ENCODE peak calls at places on chromosomes 4 and X, in ten cellular contexts. One of them, this sample, is unnamed.
A peak's percentile ranks its signal among the peaks of the same experiment; 100 is the strongest.

GRCh38 chrX:47146121-47146935 is 1.3 kb downstream of the RBM10 start:
- DNase-seq in choroid plexus epithelial cell: no peak
- DNase-seq in H9: no peak
- DNase-seq in GM23338: no peak
- DNase-seq in AG04450: no peak
- DNase-seq in neural progenitor cell: no peak
- DNase-seq in ovary: no peak
- DNase-seq in psoas muscle: no peak
- DNase-seq in mesothelial cell of epicardium: no peak
- DNase-seq in activated B cell treated with CpG ODN at 0.5 μM for 24 hours: no peak
- DNase-seq in this sample: no peak

GRCh38 chr4:15132739-15133138 is 130.5 kb downstream of the CPEB2 start:
- DNase-seq in GM23338: no peak
- DNase-seq in activated B cell treated with CpG ODN at 0.5 μM for 24 hours: no peak
- DNase-seq in ovary: no peak
- DNase-seq in H9: no peak
- DNase-seq in AG04450: no peak
- DNase-seq in choroid plexus epithelial cell: peak; percentile 33
- DNase-seq in mesothelial cell of epicardium: no peak
- DNase-seq in neural progenitor cell: peak; percentile 21
- DNase-seq in psoas muscle: no peak
- DNase-seq in this sample: no peak

GRCh38 chrX:39972340-39972739 is 125.4 kb downstream of the BCOR start:
- DNase-seq in H9: no peak
- DNase-seq in GM23338: no peak
- DNase-seq in ovary: no peak
- DNase-seq in AG04450: no peak
- DNase-seq in mesothelial cell of epicardium: no peak
- DNase-seq in activated B cell treated with CpG ODN at 0.5 μM for 24 hours: no peak
- DNase-seq in neural progenitor cell: no peak
- DNase-seq in psoas muscle: no peak
- DNase-seq in choroid plexus epithelial cell: peak; percentile 15
- DNase-seq in this sample: no peak

GRCh38 chr4:164134388-164134787 is 619.5 kb upstream of the SMIM31 start:
- DNase-seq in psoas muscle: no peak
- DNase-seq in choroid plexus epithelial cell: no peak
- DNase-seq in neural progenitor cell: no peak
- DNase-seq in AG04450: no peak
- DNase-seq in GM23338: no peak
- DNase-seq in ovary: no peak
- DNase-seq in activated B cell treated with CpG ODN at 0.5 μM for 24 hours: no peak
- DNase-seq in H9: no peak
- DNase-seq in mesothelial cell of epicardium: no peak
- DNase-seq in this sample: no peak

GRCh38 chr4:67035501-67035900 is 509.8 kb downstream of the CENPC start:
- DNase-seq in ovary: no peak
- DNase-seq in choroid plexus epithelial cell: peak; percentile 85
- DNase-seq in activated B cell treated with CpG ODN at 0.5 μM for 24 hours: no peak
- DNase-seq in neural progenitor cell: no peak
- DNase-seq in psoas muscle: no peak
- DNase-seq in AG04450: no peak
- DNase-seq in mesothelial cell of epicardium: no peak
- DNase-seq in GM23338: no peak
- DNase-seq in H9: no peak
- DNase-seq in this sample: no peak

GRCh38 chrX:109890910-109891502 is 111.9 kb upstream of the TMEM164 start:
- DNase-seq in ovary: peak; percentile 53
- DNase-seq in mesothelial cell of epicardium: peak; percentile 67
- DNase-seq in choroid plexus epithelial cell: peak; percentile 75
- DNase-seq in AG04450: no peak
- DNase-seq in neural progenitor cell: peak; percentile 78
- DNase-seq in GM23338: peak; percentile 80
- DNase-seq in psoas muscle: peak; percentile 57
- DNase-seq in H9: peak; percentile 76
- DNase-seq in activated B cell treated with CpG ODN at 0.5 μM for 24 hours: no peak
- DNase-seq in this sample: no peak

GRCh38 chrX:53483838-53484420 is 49.8 kb upstream of the HSD17B10 start:
- DNase-seq in ovary: no peak
- DNase-seq in mesothelial cell of epicardium: no peak
- DNase-seq in choroid plexus epithelial cell: no peak
- DNase-seq in neural progenitor cell: no peak
- DNase-seq in AG04450: peak; percentile 10
- DNase-seq in psoas muscle: no peak
- DNase-seq in activated B cell treated with CpG ODN at 0.5 μM for 24 hours: no peak
- DNase-seq in H9: no peak
- DNase-seq in GM23338: no peak
- DNase-seq in this sample: no peak

GRCh38 chr4:60934896-60935295 is 265.2 kb upstream of the ADGRL3 start:
- DNase-seq in AG04450: no peak
- DNase-seq in H9: no peak
- DNase-seq in ovary: no peak
- DNase-seq in GM23338: peak; percentile 32
- DNase-seq in mesothelial cell of epicardium: no peak
- DNase-seq in choroid plexus epithelial cell: no peak
- DNase-seq in psoas muscle: no peak
- DNase-seq in activated B cell treated with CpG ODN at 0.5 μM for 24 hours: no peak
- DNase-seq in neural progenitor cell: no peak
- DNase-seq in this sample: no peak

GRCh38 chr4:147678796-147679549 is 5.0 kb downstream of the PRMT9 start:
- DNase-seq in AG04450: no peak
- DNase-seq in psoas muscle: no peak
- DNase-seq in ovary: no peak
- DNase-seq in H9: peak; percentile 83
- DNase-seq in choroid plexus epithelial cell: peak; percentile 21
- DNase-seq in activated B cell treated with CpG ODN at 0.5 μM for 24 hours: no peak
- DNase-seq in neural progenitor cell: no peak
- DNase-seq in GM23338: peak; percentile 86
- DNase-seq in mesothelial cell of epicardium: no peak
- DNase-seq in this sample: no peak

GRCh38 chr4:120733054-120733453 is 189.5 kb downstream of the PRDM5 start:
- DNase-seq in psoas muscle: no peak
- DNase-seq in AG04450: no peak
- DNase-seq in GM23338: no peak
- DNase-seq in ovary: no peak
- DNase-seq in mesothelial cell of epicardium: no peak
- DNase-seq in choroid plexus epithelial cell: no peak
- DNase-seq in neural progenitor cell: no peak
- DNase-seq in H9: no peak
- DNase-seq in activated B cell treated with CpG ODN at 0.5 μM for 24 hours: no peak
- DNase-seq in this sample: no peak

GRCh38 chr4:152460488-152460887 is 75.4 kb downstream of the FBXW7 start:
- DNase-seq in choroid plexus epithelial cell: peak; percentile 94
- DNase-seq in GM23338: no peak
- DNase-seq in neural progenitor cell: no peak
- DNase-seq in AG04450: peak; percentile 43
- DNase-seq in H9: no peak
- DNase-seq in activated B cell treated with CpG ODN at 0.5 μM for 24 hours: no peak
- DNase-seq in mesothelial cell of epicardium: no peak
- DNase-seq in psoas muscle: no peak
- DNase-seq in ovary: no peak
- DNase-seq in this sample: no peak

GRCh38 chrX:9911479-9911878 is 55.7 kb upstream of the CLDN34 start:
- DNase-seq in H9: no peak
- DNase-seq in psoas muscle: no peak
- DNase-seq in neural progenitor cell: no peak
- DNase-seq in choroid plexus epithelial cell: peak; percentile 65
- DNase-seq in AG04450: no peak
- DNase-seq in activated B cell treated with CpG ODN at 0.5 μM for 24 hours: no peak
- DNase-seq in mesothelial cell of epicardium: no peak
- DNase-seq in ovary: no peak
- DNase-seq in GM23338: no peak
- DNase-seq in this sample: no peak

GRCh38 chrX:78595901-78596502 is 63.1 kb downstream of the RTL3 start:
- DNase-seq in psoas muscle: no peak
- DNase-seq in H9: no peak
- DNase-seq in GM23338: peak; percentile 42
- DNase-seq in neural progenitor cell: peak; percentile 64
- DNase-seq in ovary: peak; percentile 16
- DNase-seq in mesothelial cell of epicardium: no peak
- DNase-seq in activated B cell treated with CpG ODN at 0.5 μM for 24 hours: no peak
- DNase-seq in AG04450: no peak
- DNase-seq in choroid plexus epithelial cell: peak; percentile 40
- DNase-seq in this sample: no peak

GRCh38 chr4:25790024-25790423 is 72.8 kb downstream of the SEL1L3 start:
- DNase-seq in GM23338: no peak
- DNase-seq in activated B cell treated with CpG ODN at 0.5 μM for 24 hours: no peak
- DNase-seq in neural progenitor cell: no peak
- DNase-seq in psoas muscle: no peak
- DNase-seq in choroid plexus epithelial cell: no peak
- DNase-seq in AG04450: no peak
- DNase-seq in mesothelial cell of epicardium: no peak
- DNase-seq in H9: no peak
- DNase-seq in ovary: no peak
- DNase-seq in this sample: no peak

DNA sequence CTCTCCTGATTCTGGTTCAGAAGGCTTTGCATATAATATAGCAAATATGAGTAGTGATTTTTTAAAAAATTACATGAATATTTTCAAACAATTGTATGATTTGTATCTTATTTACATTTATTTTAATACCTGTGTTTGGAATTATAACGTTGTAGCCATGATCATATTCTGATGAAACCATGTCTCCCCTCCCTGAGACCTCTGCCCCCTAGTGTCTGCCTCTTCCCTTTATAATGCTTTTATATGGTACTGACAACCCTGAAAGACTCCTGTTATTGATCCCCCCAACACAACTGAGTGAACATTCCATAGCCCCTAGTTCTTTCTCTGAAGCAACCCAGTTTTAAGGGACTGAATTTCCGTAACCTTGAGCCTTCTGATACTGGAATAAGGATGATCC is 187.4 kb downstream of the SOX3 start:
- DNase-seq in psoas muscle: no peak
- DNase-seq in AG04450: no peak
- DNase-seq in neural progenitor cell: no peak
- DNase-seq in GM23338: peak; percentile 12
- DNase-seq in ovary: no peak
- DNase-seq in activated B cell treated with CpG ODN at 0.5 μM for 24 hours: no peak
- DNase-seq in choroid plexus epithelial cell: no peak
- DNase-seq in H9: no peak
- DNase-seq in mesothelial cell of epicardium: no peak
- DNase-seq in this sample: no peak
- TF ChIP-seq CTCF in psoas muscle: no peak
- TF ChIP-seq CTCF in AG04450: no peak
- TF ChIP-seq CTCF in neural progenitor cell: peak; percentile 29
- TF ChIP-seq CTCF in GM23338: peak; percentile 46
- TF ChIP-seq CTCF in ovary: no peak
- TF ChIP-seq CTCF in activated B cell treated with CpG ODN at 0.5 μM for 24 hours: no peak
- TF ChIP-seq CTCF in choroid plexus epithelial cell: no peak
- TF ChIP-seq CTCF in H9: peak; percentile 64
- TF ChIP-seq CTCF in mesothelial cell of epicardium: no peak
- TF ChIP-seq CTCF in this sample: no peak

GRCh38 chr4:20428410-20429160 is 176.9 kb downstream of the SLIT2 start:
- DNase-seq in GM23338: peak; percentile 45
- DNase-seq in mesothelial cell of epicardium: no peak
- DNase-seq in psoas muscle: no peak
- DNase-seq in neural progenitor cell: peak; percentile 3
- DNase-seq in ovary: no peak
- DNase-seq in AG04450: no peak
- DNase-seq in activated B cell treated with CpG ODN at 0.5 μM for 24 hours: no peak
- DNase-seq in choroid plexus epithelial cell: peak; percentile 61
- DNase-seq in H9: no peak
- DNase-seq in this sample: no peak
- TF ChIP-seq CTCF in GM23338: peak; percentile 48
- TF ChIP-seq CTCF in mesothelial cell of epicardium: no peak
- TF ChIP-seq CTCF in psoas muscle: no peak
- TF ChIP-seq CTCF in neural progenitor cell: peak; percentile 53
- TF ChIP-seq CTCF in ovary: no peak
- TF ChIP-seq CTCF in AG04450: peak; percentile 46
- TF ChIP-seq CTCF in activated B cell treated with CpG ODN at 0.5 μM for 24 hours: no peak
- TF ChIP-seq CTCF in choroid plexus epithelial cell: peak; percentile 42
- TF ChIP-seq CTCF in H9: peak; percentile 49
- TF ChIP-seq CTCF in this sample: peak; percentile 16

GRCh38 chr4:989722-990471 is 3.1 kb downstream of the IDUA start:
- DNase-seq in GM23338: no peak
- DNase-seq in psoas muscle: peak; percentile 50
- DNase-seq in H9: no peak
- DNase-seq in choroid plexus epithelial cell: no peak
- DNase-seq in AG04450: no peak
- DNase-seq in activated B cell treated with CpG ODN at 0.5 μM for 24 hours: no peak
- DNase-seq in neural progenitor cell: no peak
- DNase-seq in ovary: no peak
- DNase-seq in mesothelial cell of epicardium: no peak
- DNase-seq in this sample: no peak

GRCh38 chr4:991451-992296 is 1.5 kb downstream of the SLC26A1 start:
- DNase-seq in choroid plexus epithelial cell: no peak
- DNase-seq in AG04450: no peak
- DNase-seq in mesothelial cell of epicardium: no peak
- DNase-seq in neural progenitor cell: no peak
- DNase-seq in GM23338: no peak
- DNase-seq in H9: no peak
- DNase-seq in activated B cell treated with CpG ODN at 0.5 μM for 24 hours: no peak
- DNase-seq in ovary: no peak
- DNase-seq in psoas muscle: no peak
- DNase-seq in this sample: no peak

GRCh38 chr4:993111-994029 is at the start of gene SLC26A1:
- DNase-seq in neural progenitor cell: no peak
- DNase-seq in mesothelial cell of epicardium: no peak
- DNase-seq in H9: no peak
- DNase-seq in activated B cell treated with CpG ODN at 0.5 μM for 24 hours: no peak
- DNase-seq in psoas muscle: no peak
- DNase-seq in ovary: no peak
- DNase-seq in choroid plexus epithelial cell: no peak
- DNase-seq in GM23338: no peak
- DNase-seq in AG04450: no peak
- DNase-seq in this sample: no peak

GRCh38 chr4:990746-991367 is 2.3 kb downstream of the SLC26A1 start:
- DNase-seq in neural progenitor cell: no peak
- DNase-seq in choroid plexus epithelial cell: no peak
- DNase-seq in psoas muscle: peak; percentile 46
- DNase-seq in mesothelial cell of epicardium: no peak
- DNase-seq in AG04450: no peak
- DNase-seq in activated B cell treated with CpG ODN at 0.5 μM for 24 hours: no peak
- DNase-seq in ovary: no peak
- DNase-seq in H9: no peak
- DNase-seq in GM23338: no peak
- DNase-seq in this sample: no peak

GRCh38 chr4:992297-993110 is 700 bp downstream of the SLC26A1 start:
- DNase-seq in mesothelial cell of epicardium: no peak
- DNase-seq in choroid plexus epithelial cell: peak; percentile 79
- DNase-seq in neural progenitor cell: no peak
- DNase-seq in psoas muscle: no peak
- DNase-seq in GM23338: no peak
- DNase-seq in H9: no peak
- DNase-seq in activated B cell treated with CpG ODN at 0.5 μM for 24 hours: no peak
- DNase-seq in ovary: no peak
- DNase-seq in AG04450: no peak
- DNase-seq in this sample: no peak
- TF ChIP-seq CTCF in mesothelial cell of epicardium: no peak
- TF ChIP-seq CTCF in choroid plexus epithelial cell: no peak
- TF ChIP-seq CTCF in neural progenitor cell: no peak
- TF ChIP-seq CTCF in psoas muscle: no peak
- TF ChIP-seq CTCF in GM23338: no peak
- TF ChIP-seq CTCF in H9: no peak
- TF ChIP-seq CTCF in activated B cell treated with CpG ODN at 0.5 μM for 24 hours: no peak
- TF ChIP-seq CTCF in ovary: no peak
- TF ChIP-seq CTCF in AG04450: no peak
- TF ChIP-seq CTCF in this sample: no peak

DNA sequence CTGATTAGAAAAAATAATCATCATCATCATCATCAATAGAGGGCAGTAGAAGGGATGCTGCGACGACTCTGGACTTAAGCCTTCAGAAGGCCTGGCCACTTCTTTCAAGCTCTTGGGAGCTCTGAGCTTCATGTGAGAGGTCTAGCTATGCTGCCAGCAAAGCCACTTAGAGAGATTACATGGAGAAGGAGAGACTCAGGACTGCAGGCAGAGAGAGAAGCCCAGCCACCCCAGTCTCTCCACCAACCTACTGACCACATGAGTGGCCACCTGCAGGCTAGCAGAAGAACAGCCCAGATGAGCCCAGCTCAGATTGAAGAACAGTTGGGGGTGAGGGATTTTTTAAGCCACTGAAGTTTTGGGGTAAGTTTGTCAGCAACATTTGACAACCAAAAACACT is 17.1 kb upstream of the TMEM150C start:
- DNase-seq in mesothelial cell of epicardium: no peak
- DNase-seq in ovary: no peak
- DNase-seq in neural progenitor cell: no peak
- DNase-seq in psoas muscle: no peak
- DNase-seq in H9: no peak
- DNase-seq in GM23338: peak; percentile 45
- DNase-seq in AG04450: no peak
- DNase-seq in choroid plexus epithelial cell: peak; percentile 10
- DNase-seq in activated B cell treated with CpG ODN at 0.5 μM for 24 hours: no peak
- DNase-seq in this sample: no peak
- TF ChIP-seq CTCF in mesothelial cell of epicardium: no peak
- TF ChIP-seq CTCF in ovary: no peak
- TF ChIP-seq CTCF in neural progenitor cell: peak; percentile 22
- TF ChIP-seq CTCF in psoas muscle: no peak
- TF ChIP-seq CTCF in H9: peak; percentile 58
- TF ChIP-seq CTCF in GM23338: peak; percentile 30
- TF ChIP-seq CTCF in AG04450: peak; percentile 36
- TF ChIP-seq CTCF in choroid plexus epithelial cell: peak; percentile 44
- TF ChIP-seq CTCF in activated B cell treated with CpG ODN at 0.5 μM for 24 hours: no peak
- TF ChIP-seq CTCF in this sample: no peak